ENCODE peak calls at places on chromosomes 4 and X, in seven cellular contexts. Y is glutamatergic neuron; L is OCI-LY7; O is activated T-cell treated with anti-CD3 and anti-CD28 coated beads, Interleukin-2, amount 50 U/mL, for 72 hours; S is ascending aorta; V is M059J; P is stimulated activated CD4-positive, alpha-beta T cell treated with anti-CD3 and anti-CD28 coated beads, Interleukin-12 subunit alpha, Interleukin-12 subunit beta, amount 100 ng/mL, for 24 hours. H is an unnamed sample.

GRCh38 chr4:84964995-84965557 is 1.4 kb downstream of the WDFY3 start:
- DNase-seq in Y (no peak), L (no peak), O (no peak), S (no peak), V (no peak), P (no peak), H (peak; percentile 62)

GRCh38 chrX:68396953-68397352 is 36.3 kb downstream of the OPHN1 start:
- DNase-seq in Y (no peak), L (no peak), O (no peak), S (no peak), V (peak; percentile 8), P (no peak), H (no peak)

GRCh38 chrX:20829665-20830481 is 544.3 kb upstream of the CNKSR2 start:
- DNase-seq in Y (no peak), L (no peak), O (no peak), S (no peak), V (peak; percentile 4), P (no peak), H (no peak)

GRCh38 chr4:57037982-57038604 is 59.4 kb downstream of the POLR2B start:
- DNase-seq in Y (peak; percentile 89), L (peak; percentile 19), O (peak; percentile 33), S (peak; percentile 86), V (peak; percentile 46), P (no peak), H (peak; percentile 44)

GRCh38 chr4:120452006-120452405 is 385.4 kb upstream of the MAD2L1 start:
- DNase-seq in Y (no peak), L (no peak), O (no peak), S (no peak), V (no peak), P (no peak), H (no peak)

GRCh38 chrX:2479420-2479780 is 21.4 kb downstream of the DHRSX start:
- DNase-seq in Y (no peak), L (no peak), O (no peak), S (no peak), V (no peak), P (no peak), H (no peak)

GRCh38 chrX:118216488-118216887 is 99.9 kb upstream of the KLHL13 start:
- DNase-seq in Y (no peak), L (no peak), O (no peak), S (no peak), V (no peak), P (no peak), H (no peak)

GRCh38 chr4:70670332-70671014 is 4.2 kb upstream of the JCHAIN start:
- DNase-seq in Y (no peak), L (no peak), O (no peak), S (no peak), V (peak; percentile 71), P (no peak), H (no peak)

GRCh38 chr4:16225139-16225538 is 1.1 kb downstream of the TAPT1 start:
- DNase-seq in Y (no peak), L (peak; percentile 65), O (no peak), S (no peak), V (peak; percentile 32), P (no peak), H (no peak)

GRCh38 chr4:73434311-73434710 is 1.7 kb upstream of the AFP start:
- DNase-seq in Y (no peak), L (peak; percentile 20), O (no peak), S (no peak), V (no peak), P (no peak), H (peak; percentile 20)